ENCODE peak calls at places on chromosome 18, in four cellular contexts. One of them, this sample, is unnamed.

GRCh38 chr18:43588838-43589237 is 311.5 kb upstream of the SYT4 start:
- DNase-seq in KG1: no peak
- DNase-seq in stimulated activated CD8-positive, alpha-beta memory T cell treated with anti-CD3 and anti-CD28 coated beads, Interleukin-12 subunit alpha, Interleukin-12 subunit beta, amount 100 ng/mL, for 4 hours: no peak
- DNase-seq in NCI-H2081: no peak
- DNase-seq in this sample: no peak

GRCh38 chr18:78875998-78876650 is 103.5 kb upstream of the SALL3 start:
- DNase-seq in KG1: no peak
- DNase-seq in stimulated activated CD8-positive, alpha-beta memory T cell treated with anti-CD3 and anti-CD28 coated beads, Interleukin-12 subunit alpha, Interleukin-12 subunit beta, amount 100 ng/mL, for 4 hours: no peak
- DNase-seq in NCI-H2081: no peak
- DNase-seq in this sample: no peak

GRCh38 chr18:67783215-67783946 is 266.9 kb upstream of the DSEL start:
- DNase-seq in KG1: no peak
- DNase-seq in stimulated activated CD8-positive, alpha-beta memory T cell treated with anti-CD3 and anti-CD28 coated beads, Interleukin-12 subunit alpha, Interleukin-12 subunit beta, amount 100 ng/mL, for 4 hours: no peak
- DNase-seq in NCI-H2081: no peak
- DNase-seq in this sample: no peak

GRCh38 chr18:10518595-10519273 is 7.1 kb upstream of the NAPG start:
- DNase-seq in KG1: no peak
- DNase-seq in stimulated activated CD8-positive, alpha-beta memory T cell treated with anti-CD3 and anti-CD28 coated beads, Interleukin-12 subunit alpha, Interleukin-12 subunit beta, amount 100 ng/mL, for 4 hours: no peak
- DNase-seq in NCI-H2081: peak
- DNase-seq in this sample: peak

GRCh38 chr18:34659579-34660517 is 50.2 kb upstream of the DTNA start:
- DNase-seq in KG1: no peak
- DNase-seq in stimulated activated CD8-positive, alpha-beta memory T cell treated with anti-CD3 and anti-CD28 coated beads, Interleukin-12 subunit alpha, Interleukin-12 subunit beta, amount 100 ng/mL, for 4 hours: no peak
- DNase-seq in NCI-H2081: peak
- DNase-seq in this sample: no peak

GRCh38 chr18:22224339-22224738 is 55.0 kb downstream of the GATA6 start:
- DNase-seq in KG1: no peak
- DNase-seq in stimulated activated CD8-positive, alpha-beta memory T cell treated with anti-CD3 and anti-CD28 coated beads, Interleukin-12 subunit alpha, Interleukin-12 subunit beta, amount 100 ng/mL, for 4 hours: no peak
- DNase-seq in NCI-H2081: no peak
- DNase-seq in this sample: no peak

GRCh38 chr18:41982942-41983660 is 28.1 kb downstream of the PIK3C3 start:
- DNase-seq in KG1: no peak
- DNase-seq in stimulated activated CD8-positive, alpha-beta memory T cell treated with anti-CD3 and anti-CD28 coated beads, Interleukin-12 subunit alpha, Interleukin-12 subunit beta, amount 100 ng/mL, for 4 hours: no peak
- DNase-seq in NCI-H2081: no peak
- DNase-seq in this sample: no peak

GRCh38 chr18:75060185-75060584 is 148.8 kb downstream of the PTGR3 start:
- DNase-seq in KG1: no peak
- DNase-seq in stimulated activated CD8-positive, alpha-beta memory T cell treated with anti-CD3 and anti-CD28 coated beads, Interleukin-12 subunit alpha, Interleukin-12 subunit beta, amount 100 ng/mL, for 4 hours: no peak
- DNase-seq in NCI-H2081: no peak
- DNase-seq in this sample: no peak

GRCh38 chr18:67568166-67568565 is 51.6 kb upstream of the DSEL start:
- DNase-seq in KG1: no peak
- DNase-seq in stimulated activated CD8-positive, alpha-beta memory T cell treated with anti-CD3 and anti-CD28 coated beads, Interleukin-12 subunit alpha, Interleukin-12 subunit beta, amount 100 ng/mL, for 4 hours: no peak
- DNase-seq in NCI-H2081: peak
- DNase-seq in this sample: no peak

GRCh38 chr18:49681387-49681786 is 119.5 kb downstream of the LIPG start:
- DNase-seq in KG1: no peak
- DNase-seq in stimulated activated CD8-positive, alpha-beta memory T cell treated with anti-CD3 and anti-CD28 coated beads, Interleukin-12 subunit alpha, Interleukin-12 subunit beta, amount 100 ng/mL, for 4 hours: no peak
- DNase-seq in NCI-H2081: peak
- DNase-seq in this sample: no peak

GRCh38 chr18:57004366-57005121 is 142.3 kb upstream of the BOD1L2 start:
- DNase-seq in KG1: peak
- DNase-seq in stimulated activated CD8-positive, alpha-beta memory T cell treated with anti-CD3 and anti-CD28 coated beads, Interleukin-12 subunit alpha, Interleukin-12 subunit beta, amount 100 ng/mL, for 4 hours: no peak
- DNase-seq in NCI-H2081: no peak
- DNase-seq in this sample: no peak

GRCh38 chr18:26073742-26074141 is 16.7 kb downstream of the SS18 start:
- DNase-seq in KG1: no peak
- DNase-seq in stimulated activated CD8-positive, alpha-beta memory T cell treated with anti-CD3 and anti-CD28 coated beads, Interleukin-12 subunit alpha, Interleukin-12 subunit beta, amount 100 ng/mL, for 4 hours: no peak
- DNase-seq in NCI-H2081: no peak
- DNase-seq in this sample: no peak

GRCh38 chr18:9133225-9133624 is 3.4 kb upstream of the ANKRD12 start:
- DNase-seq in KG1: no peak
- DNase-seq in stimulated activated CD8-positive, alpha-beta memory T cell treated with anti-CD3 and anti-CD28 coated beads, Interleukin-12 subunit alpha, Interleukin-12 subunit beta, amount 100 ng/mL, for 4 hours: no peak
- DNase-seq in NCI-H2081: no peak
- DNase-seq in this sample: no peak

GRCh38 chr18:42306208-42306980 is 351.4 kb downstream of the PIK3C3 start:
- DNase-seq in KG1: no peak
- DNase-seq in stimulated activated CD8-positive, alpha-beta memory T cell treated with anti-CD3 and anti-CD28 coated beads, Interleukin-12 subunit alpha, Interleukin-12 subunit beta, amount 100 ng/mL, for 4 hours: no peak
- DNase-seq in NCI-H2081: no peak
- DNase-seq in this sample: no peak

GRCh38 chr18:11818486-11819203 is 32.6 kb upstream of the CHMP1B start:
- DNase-seq in KG1: no peak
- DNase-seq in stimulated activated CD8-positive, alpha-beta memory T cell treated with anti-CD3 and anti-CD28 coated beads, Interleukin-12 subunit alpha, Interleukin-12 subunit beta, amount 100 ng/mL, for 4 hours: no peak
- DNase-seq in NCI-H2081: no peak
- DNase-seq in this sample: no peak

GRCh38 chr18:26190506-26190905 is 35.7 kb upstream of the TAF4B start:
- DNase-seq in KG1: no peak
- DNase-seq in stimulated activated CD8-positive, alpha-beta memory T cell treated with anti-CD3 and anti-CD28 coated beads, Interleukin-12 subunit alpha, Interleukin-12 subunit beta, amount 100 ng/mL, for 4 hours: peak
- DNase-seq in NCI-H2081: no peak
- DNase-seq in this sample: no peak

GRCh38 chr18:75683426-75683825 is 255.9 kb upstream of the SMIM21 start:
- DNase-seq in KG1: no peak
- DNase-seq in stimulated activated CD8-positive, alpha-beta memory T cell treated with anti-CD3 and anti-CD28 coated beads, Interleukin-12 subunit alpha, Interleukin-12 subunit beta, amount 100 ng/mL, for 4 hours: no peak
- DNase-seq in NCI-H2081: no peak
- DNase-seq in this sample: peak

GRCh38 chr18:54052732-54053131 is 171.7 kb downstream of the MBD2 start:
- DNase-seq in KG1: no peak
- DNase-seq in stimulated activated CD8-positive, alpha-beta memory T cell treated with anti-CD3 and anti-CD28 coated beads, Interleukin-12 subunit alpha, Interleukin-12 subunit beta, amount 100 ng/mL, for 4 hours: no peak
- DNase-seq in NCI-H2081: no peak
- DNase-seq in this sample: no peak

GRCh38 chr18:48590678-48591077 is 51.8 kb downstream of the CTIF start:
- DNase-seq in KG1: no peak
- DNase-seq in stimulated activated CD8-positive, alpha-beta memory T cell treated with anti-CD3 and anti-CD28 coated beads, Interleukin-12 subunit alpha, Interleukin-12 subunit beta, amount 100 ng/mL, for 4 hours: no peak
- DNase-seq in NCI-H2081: peak
- DNase-seq in this sample: no peak

GRCh38 chr18:74083071-74083954 is 64.3 kb downstream of the FBXO15 start:
- DNase-seq in KG1: no peak
- DNase-seq in stimulated activated CD8-positive, alpha-beta memory T cell treated with anti-CD3 and anti-CD28 coated beads, Interleukin-12 subunit alpha, Interleukin-12 subunit beta, amount 100 ng/mL, for 4 hours: no peak
- DNase-seq in NCI-H2081: peak
- DNase-seq in this sample: no peak